ENCODE peak calls at places on chromosomes 5 and 9, in eight cellular contexts. C, V, B, I, O, U, Z and H are unnamed samples.

GRCh38 chr5:132224721-132225120 is 2.9 kb downstream of the P4HA2 start:
- DNase-seq in U (no peak), I (no peak), O (no peak), B (no peak), Z (no peak), V (no peak), C (peak), H (no peak)

GRCh38 chr5:135460246-135461033 is 8.3 kb upstream of the TIFAB start:
- DNase-seq in V (no peak), I (peak), B (no peak), O (no peak), C (no peak), Z (no peak), U (no peak), H (no peak)

GRCh38 chr5:106454651-106455415 is 1215.9 kb downstream of the EFNA5 start:
- DNase-seq in O (peak), B (peak), I (no peak), U (peak), C (no peak), Z (peak), V (peak), H (no peak)

GRCh38 chr5:110321117-110321516 is 405.4 kb downstream of the TMEM232 start:
- DNase-seq in V (no peak), I (no peak), C (no peak), Z (no peak), B (no peak), U (no peak), O (no peak), H (no peak)

GRCh38 chr9:134469041-134469875 is 143.0 kb downstream of the RXRA start:
- DNase-seq in Z (no peak), V (no peak), B (no peak), I (peak), C (no peak), U (no peak), O (no peak), H (no peak)

GRCh38 chr9:16342621-16343020 is 527.8 kb downstream of the BNC2 start:
- DNase-seq in U (no peak), V (no peak), Z (no peak), B (no peak), I (no peak), C (no peak), O (no peak), H (no peak)

GRCh38 chr5:73912755-73913365 is 286.9 kb downstream of the ARHGEF28 start:
- DNase-seq in U (no peak), O (no peak), B (no peak), I (no peak), Z (no peak), C (no peak), V (no peak), H (peak)

GRCh38 chr9:18703086-18703750 is 229.3 kb downstream of the ADAMTSL1 start:
- DNase-seq in C (no peak), U (no peak), O (peak), Z (no peak), B (no peak), I (no peak), V (no peak), H (no peak)

GRCh38 chr5:179118338-179118737 is 58.2 kb downstream of the ZNF354C start:
- DNase-seq in C (no peak), I (no peak), O (no peak), V (no peak), Z (no peak), B (no peak), U (peak), H (no peak)

GRCh38 chr9:110672873-110673508 is 4.4 kb downstream of the MUSK start:
- DNase-seq in V (no peak), U (peak), B (no peak), C (no peak), O (no peak), I (no peak), Z (no peak), H (peak)

GRCh38 chr9:31519011-31519410 is 865.4 kb upstream of the ACO1 start:
- DNase-seq in O (no peak), V (no peak), B (no peak), U (no peak), I (no peak), C (no peak), Z (no peak), H (no peak)

GRCh38 chr9:82206490-82206889 is 217.9 kb downstream of the SPATA31D1 start:
- DNase-seq in I (no peak), B (peak), U (peak), Z (no peak), C (no peak), V (peak), O (no peak), H (no peak)

GRCh38 chr5:81759632-81760005 is 8.7 kb upstream of the SSBP2 start:
- DNase-seq in B (no peak), Z (no peak), V (no peak), O (no peak), I (no peak), C (no peak), U (no peak), H (no peak)

GRCh38 chr9:133863193-133863592 is 125.0 kb upstream of the SARDH start:
- DNase-seq in U (no peak), C (no peak), I (no peak), O (no peak), Z (no peak), V (no peak), B (no peak), H (peak)

GRCh38 chr9:20191239-20191840 is 402.5 kb upstream of the SLC24A2 start:
- DNase-seq in C (no peak), Z (no peak), U (peak), V (no peak), B (no peak), I (no peak), O (no peak), H (no peak)

GRCh38 chr9:106648799-106649198 is 214.2 kb upstream of the ZNF462 start:
- DNase-seq in B (no peak), I (no peak), Z (no peak), U (peak), O (no peak), C (no peak), V (no peak), H (peak)
- TF ChIP-seq CTCF in B (peak), I (peak), Z (no peak), U (peak), O (peak), C (peak), V (peak), H (peak)

GRCh38 chr9:76161103-76161502 is 233.1 kb downstream of the RFK start:
- DNase-seq in I (no peak), U (no peak), Z (peak), O (no peak), V (no peak), B (no peak), C (no peak), H (no peak)
- H3K4me3 ChIP-seq in I (peak), U (no peak), Z (no peak), O (no peak), V (no peak), B (no peak), C (no peak), H (no peak)

DNA sequence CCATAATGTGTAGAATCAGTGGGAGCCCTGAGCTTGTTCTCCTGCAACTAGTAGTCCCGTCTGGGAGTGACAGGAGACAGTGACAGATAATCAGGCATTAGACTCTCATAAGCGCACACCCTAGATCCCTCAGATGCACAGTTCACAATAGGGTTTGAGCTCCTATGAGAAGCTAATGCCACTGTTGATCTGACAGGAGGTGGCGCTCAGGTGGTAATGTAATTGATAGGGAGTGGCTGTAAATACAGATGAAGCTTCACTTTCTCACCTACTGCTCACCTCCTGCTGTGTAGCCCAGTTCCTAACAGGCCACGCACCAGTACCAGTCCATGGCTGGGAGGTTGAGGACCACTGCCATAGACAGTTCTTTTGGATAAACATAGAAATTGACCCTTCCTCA is 188.7 kb downstream of the ROR2 start:
- DNase-seq in U (no peak), Z (no peak), I (no peak), O (no peak), V (no peak), C (no peak), B (no peak), H (no peak)
- TF ChIP-seq CTCF in U (no peak), Z (no peak), I (no peak), O (no peak), V (no peak), C (no peak), B (peak), H (peak)

GRCh38 chr9:95030344-95030743 is 287.2 kb downstream of the FANCC start:
- DNase-seq in B (no peak), V (peak), I (no peak), C (no peak), O (no peak), U (no peak), Z (no peak), H (no peak)
- H3K4me3 ChIP-seq in B (no peak), V (no peak), I (peak), C (no peak), O (no peak), U (no peak), Z (no peak), H (no peak)

DNA sequence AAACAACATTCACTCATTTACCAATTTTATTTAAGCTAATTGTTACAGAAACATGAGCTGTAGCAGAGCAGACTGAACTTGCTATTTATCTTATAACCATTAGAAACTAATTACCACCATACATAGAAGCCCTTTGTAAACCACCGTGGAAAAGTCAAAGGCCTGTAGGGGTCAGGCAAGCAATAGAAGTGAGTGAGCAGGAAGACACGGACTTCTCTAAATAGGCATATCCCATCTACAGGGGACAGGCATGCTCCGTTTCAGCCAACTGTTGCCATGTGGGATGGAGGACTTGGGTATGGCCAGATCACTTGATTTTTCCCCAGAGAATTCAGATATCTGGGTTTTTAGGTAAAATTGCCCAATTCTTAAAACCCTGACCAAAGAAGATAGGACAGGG is 44.8 kb downstream of the PRRC1 start:
- DNase-seq in V (peak), I (no peak), Z (peak), B (no peak), O (no peak), C (no peak), U (peak), H (no peak)
- TF ChIP-seq CTCF in V (peak), I (peak), Z (peak), B (no peak), O (peak), C (no peak), U (peak), H (peak)

GRCh38 chr5:17213938-17214337 is 3.5 kb upstream of the BASP1 start:
- DNase-seq in B (no peak), I (no peak), U (no peak), C (no peak), O (no peak), V (no peak), Z (no peak), H (no peak)
- H3K4me3 ChIP-seq in B (no peak), I (no peak), U (no peak), C (no peak), O (no peak), V (no peak), Z (peak), H (no peak)

GRCh38 chr9:106218854-106219253 is 524.5 kb downstream of the TMEM38B start:
- DNase-seq in B (no peak), O (no peak), V (no peak), U (peak), I (no peak), C (no peak), Z (no peak), H (no peak)
- TF ChIP-seq CTCF in B (no peak), O (no peak), V (no peak), U (no peak), I (no peak), C (no peak), Z (no peak), H (no peak)

GRCh38 chr5:128965638-128966302 is 482 bp downstream of the SLC27A6 start:
- DNase-seq in I (no peak), Z (no peak), C (no peak), U (no peak), O (no peak), V (no peak), B (no peak), H (no peak)
- H3K4me3 ChIP-seq in I (peak), Z (peak), C (no peak), U (no peak), O (peak), V (peak), B (peak), H (peak)